ENCODE peak calls at places on chromosomes 6 and 20, in nine cellular contexts. I is fibroblast of pulmonary artery, N is AG10803, W is tibial artery, B is heart left ventricle, J is astrocyte of the cerebellum, K is suprapubic skin, E is adrenal gland, D is GM12864. T is an unnamed sample.

GRCh38 chr20:58695895-58696375 is 3.3 kb downstream of the NPEPL1 start:
- DNase-seq in D (no peak), K (no peak), I (no peak), E (peak), N (no peak), B (no peak), J (no peak), W (peak), T (no peak)

GRCh38 chr6:138211048-138211581 is 7.2 kb downstream of the PBOV1 start:
- DNase-seq in J (no peak), W (no peak), I (no peak), K (no peak), D (no peak), E (no peak), B (no peak), N (no peak), T (no peak)

GRCh38 chr6:136826216-136826615 is 3.8 kb downstream of the PEX7 start:
- DNase-seq in I (no peak), K (no peak), W (no peak), J (no peak), D (no peak), B (peak), E (no peak), N (no peak), T (no peak)

GRCh38 chr20:8527998-8528397 is 395.9 kb downstream of the PLCB1 start:
- DNase-seq in D (no peak), W (no peak), I (peak), N (peak), E (no peak), K (no peak), J (peak), B (no peak), T (no peak)

GRCh38 chr6:135291288-135292116 is 110.4 kb downstream of the MYB start:
- DNase-seq in I (peak), B (no peak), N (peak), W (no peak), K (no peak), D (no peak), E (no peak), J (peak), T (no peak)

GRCh38 chr20:58889334-58890072 is 37.0 kb downstream of the GNAS start:
- DNase-seq in J (no peak), I (no peak), N (no peak), B (no peak), W (peak), K (no peak), E (no peak), D (no peak), T (no peak)

GRCh38 chr20:56223352-56223751 is 25.2 kb upstream of the MC3R start:
- DNase-seq in E (no peak), N (no peak), B (no peak), K (no peak), J (no peak), I (no peak), W (no peak), D (no peak), T (no peak)

GRCh38 chr6:73739097-73739496 is 43.1 kb downstream of the CD109 start:
- DNase-seq in W (no peak), B (no peak), K (no peak), I (peak), E (no peak), N (peak), D (no peak), J (peak), T (no peak)

GRCh38 chr6:34656378-34657036 is 40.1 kb downstream of the ILRUN start:
- DNase-seq in J (peak), K (no peak), B (no peak), W (no peak), N (peak), D (peak), E (no peak), I (peak), T (no peak)

GRCh38 chr6:34970962-34971361 is 81.9 kb downstream of the ANKS1A start:
- DNase-seq in I (peak), E (no peak), J (no peak), K (no peak), N (peak), B (no peak), D (no peak), W (no peak), T (no peak)

GRCh38 chr20:36646678-36647077 is 682 bp upstream of the SLA2 start:
- DNase-seq in D (no peak), E (no peak), I (no peak), N (no peak), J (no peak), K (no peak), B (no peak), W (no peak), T (no peak)

GRCh38 chr20:8647868-8648495 is 420.9 kb upstream of the PLCB4 start:
- DNase-seq in D (no peak), I (peak), K (no peak), B (peak), E (no peak), N (peak), W (no peak), J (no peak), T (no peak)

GRCh38 chr20:50118203-50118602 is 5.3 kb upstream of the UBE2V1 start:
- DNase-seq in I (no peak), B (no peak), W (no peak), D (no peak), J (no peak), N (no peak), E (no peak), K (no peak), T (no peak)

GRCh38 chr20:38017959-38018358 is 15.3 kb downstream of the TTI1 start:
- DNase-seq in E (no peak), K (no peak), I (no peak), J (no peak), B (no peak), W (no peak), N (no peak), D (no peak), T (no peak)

GRCh38 chr6:30793521-30794194 is 49.3 kb upstream of the IER3 start:
- DNase-seq in D (peak), K (no peak), E (no peak), J (no peak), W (no peak), B (no peak), N (peak), I (peak), T (no peak)

GRCh38 chr6:125957845-125958244 is 1.3 kb downstream of the HINT3 start:
- DNase-seq in W (no peak), K (no peak), B (no peak), N (peak), I (peak), D (no peak), J (no peak), E (no peak), T (no peak)

GRCh38 chr20:32067234-32067821 is 15.3 kb downstream of the HCK start:
- DNase-seq in W (no peak), E (no peak), B (no peak), I (peak), N (peak), J (peak), D (no peak), K (no peak), T (no peak)

GRCh38 chr20:50504231-50504823 is 5.9 kb upstream of the PTPN1 start:
- DNase-seq in E (no peak), D (no peak), B (no peak), K (no peak), W (no peak), N (no peak), J (no peak), I (peak), T (no peak)

GRCh38 chr20:34907616-34908469 is 31.4 kb downstream of the ACSS2 start:
- DNase-seq in I (peak), J (peak), E (peak), K (no peak), B (peak), W (no peak), D (no peak), N (peak), T (no peak)

GRCh38 chr20:35562541-35563110 is 20.7 kb downstream of the ERGIC3 start:
- DNase-seq in K (no peak), I (no peak), J (no peak), N (no peak), B (no peak), W (no peak), E (no peak), D (no peak), T (no peak)

GRCh38 chr6:151387581-151387980 is 3.8 kb downstream of the ZBTB2 start:
- DNase-seq in D (no peak), J (no peak), E (no peak), W (no peak), K (no peak), I (peak), N (peak), B (no peak), T (no peak)

GRCh38 chr20:35615667-35616464 is at the start of gene SPAG4:
- DNase-seq in W (peak), E (peak), J (peak), I (peak), N (no peak), K (peak), D (no peak), B (peak), T (peak)

GRCh38 chr6:15076565-15076964 is 169.3 kb upstream of the JARID2 start:
- DNase-seq in D (no peak), J (no peak), E (no peak), B (no peak), W (no peak), I (no peak), N (no peak), K (no peak), T (no peak)

GRCh38 chr20:54067606-54068174 is 2.7 kb downstream of the BCAS1 start:
- DNase-seq in E (no peak), W (no peak), N (peak), J (no peak), D (no peak), B (no peak), K (no peak), I (peak), T (peak)

GRCh38 chr6:19303381-19303780 is 533.8 kb upstream of the ID4 start:
- DNase-seq in B (no peak), J (peak), K (no peak), W (peak), I (no peak), D (no peak), E (no peak), N (peak), T (no peak)

GRCh38 chr6:108968325-108968724 is 120.1 kb downstream of the ARMC2 start:
- DNase-seq in W (no peak), J (no peak), N (no peak), D (no peak), B (no peak), E (no peak), I (no peak), K (no peak), T (no peak)

GRCh38 chr20:57200882-57201723 is 65.3 kb downstream of the BMP7 start:
- DNase-seq in B (no peak), W (no peak), D (no peak), I (no peak), N (no peak), J (no peak), E (no peak), K (no peak), T (no peak)

GRCh38 chr6:132464538-132465256 is 48.2 kb downstream of the STX7 start:
- DNase-seq in D (no peak), E (no peak), K (no peak), I (no peak), J (no peak), W (no peak), B (no peak), N (no peak), T (no peak)

GRCh38 chr20:50484271-50484976 is 25.8 kb upstream of the PTPN1 start:
- DNase-seq in W (no peak), K (no peak), E (no peak), N (no peak), I (no peak), B (no peak), D (no peak), J (no peak), T (no peak)

GRCh38 chr6:139335447-139336210 is 38.8 kb downstream of the CITED2 start:
- DNase-seq in I (no peak), J (no peak), N (no peak), W (no peak), D (no peak), E (no peak), B (no peak), K (no peak), T (no peak)

GRCh38 chr6:11685411-11686093 is 93.1 kb downstream of the ADTRP start:
- DNase-seq in J (peak), E (no peak), N (peak), K (no peak), D (no peak), I (peak), W (no peak), B (no peak), T (no peak)

GRCh38 chr6:137862419-137863125 is 4.5 kb upstream of the TNFAIP3 start:
- DNase-seq in E (no peak), D (no peak), J (no peak), I (no peak), K (no peak), B (no peak), W (no peak), N (no peak), T (no peak)

GRCh38 chr20:32070282-32070681 is 18.2 kb downstream of the HCK start:
- DNase-seq in I (no peak), D (no peak), N (no peak), J (no peak), W (no peak), E (no peak), K (no peak), B (no peak), T (no peak)

GRCh38 chr6:31107052-31107451 is 5.3 kb downstream of the C6orf15 start:
- DNase-seq in N (no peak), W (no peak), E (no peak), D (no peak), I (no peak), B (no peak), K (no peak), J (no peak), T (no peak)

GRCh38 chr20:46182271-46182670 is 64.2 kb downstream of the CD40 start:
- DNase-seq in I (no peak), B (no peak), D (no peak), J (no peak), E (no peak), W (no peak), N (no peak), K (no peak), T (no peak)

GRCh38 chr6:13013681-13014550 is 297.3 kb downstream of the PHACTR1 start:
- DNase-seq in I (peak), B (no peak), K (no peak), N (no peak), D (no peak), W (no peak), E (no peak), J (no peak), T (no peak)

GRCh38 chr6:13012977-13013680 is 296.6 kb downstream of the PHACTR1 start:
- DNase-seq in E (no peak), I (peak), N (no peak), W (peak), B (peak), D (no peak), J (no peak), K (no peak), T (peak)

GRCh38 chr6:13012271-13012670 is 295.7 kb downstream of the PHACTR1 start:
- DNase-seq in J (no peak), B (no peak), N (no peak), I (no peak), K (no peak), D (no peak), E (no peak), W (no peak), T (peak)

GRCh38 chr6:13014551-13015378 is 298.2 kb downstream of the PHACTR1 start:
- DNase-seq in D (no peak), J (no peak), N (no peak), B (peak), K (no peak), I (no peak), E (no peak), W (peak), T (peak)

GRCh38 chr6:13015379-13015681 is 298.8 kb downstream of the PHACTR1 start:
- DNase-seq in J (no peak), I (no peak), B (no peak), W (no peak), K (no peak), E (no peak), N (no peak), D (no peak), T (no peak)
- H3K4me3 ChIP-seq in J (no peak), I (no peak), B (peak), W (peak), K (peak), E (no peak), N (no peak), D (no peak), T (peak)

GRCh38 chr6:7188492-7188891 is 80.7 kb downstream of the RREB1 start:
- DNase-seq in K (no peak), W (no peak), I (no peak), N (no peak), D (peak), J (no peak), E (no peak), B (no peak), T (no peak)
- H3K4me3 ChIP-seq in K (no peak), W (no peak), I (no peak), N (no peak), D (no peak), J (no peak), E (no peak), B (no peak), T (no peak)

GRCh38 chr6:141326925-141327324 is 805.8 kb upstream of the GJE1 start:
- DNase-seq in D (no peak), E (no peak), I (no peak), N (no peak), K (no peak), W (no peak), J (no peak), B (no peak), T (no peak)

GRCh38 chr6:141321486-141322347 is 811.0 kb upstream of the GJE1 start:
- DNase-seq in K (no peak), J (no peak), D (no peak), N (peak), B (no peak), E (no peak), I (peak), W (no peak), T (no peak)

GRCh38 chr6:141326426-141326825 is 806.3 kb upstream of the GJE1 start:
- DNase-seq in B (no peak), J (peak), W (no peak), I (peak), N (peak), K (no peak), E (no peak), D (peak), T (no peak)
- H3K4me3 ChIP-seq in B (peak), J (no peak), W (peak), I (peak), N (peak), K (peak), E (no peak), D (no peak), T (no peak)

DNA sequence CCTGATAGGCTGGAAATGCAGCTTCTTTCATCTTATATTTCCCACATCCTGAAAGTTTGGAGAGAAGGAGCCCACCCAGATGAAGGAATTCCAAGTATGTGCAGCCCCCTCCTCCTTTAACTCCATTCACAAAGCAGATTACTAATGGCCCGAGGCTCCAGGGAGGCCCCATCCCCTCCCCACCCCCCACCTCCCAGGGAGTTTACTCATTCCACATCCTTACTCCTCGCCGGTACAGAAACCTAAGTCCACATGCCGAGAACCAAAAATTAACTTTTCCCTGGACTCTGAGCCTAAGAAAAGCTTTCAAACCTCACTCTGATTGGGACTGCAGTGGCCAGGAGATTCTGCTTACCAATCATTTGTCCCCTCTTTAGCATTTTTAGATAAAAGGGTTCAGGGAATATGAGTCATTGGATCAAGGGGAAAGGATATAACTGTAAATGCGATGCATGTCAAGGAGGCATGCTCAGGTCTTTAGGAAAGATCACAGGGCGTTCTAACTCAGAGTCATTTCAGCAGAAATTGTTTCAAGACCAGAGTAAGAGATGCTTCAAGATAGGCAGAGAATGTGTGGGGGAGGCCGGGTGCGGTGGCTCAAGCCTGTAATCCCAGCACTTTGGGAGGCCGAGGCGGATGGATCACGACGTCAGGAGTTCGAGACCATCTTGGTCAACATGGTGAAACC is 31.9 kb upstream of the PIM1 start:
- DNase-seq in N (no peak), W (no peak), K (no peak), J (peak), D (no peak), B (no peak), E (no peak), I (peak), T (no peak)
- H3K4me3 ChIP-seq in N (peak), W (no peak), K (no peak), J (peak), D (no peak), B (no peak), E (no peak), I (peak), T (no peak)

GRCh38 chr6:28738396-28738765 is 185.4 kb downstream of the TRIM27 start:
- DNase-seq in K (no peak), W (no peak), E (no peak), I (no peak), N (no peak), B (no peak), D (no peak), J (no peak), T (no peak)
- H3K4me3 ChIP-seq in K (no peak), W (no peak), E (no peak), I (no peak), N (no peak), B (no peak), D (no peak), J (no peak), T (no peak)

GRCh38 chr6:152700427-152700826 is 2.7 kb downstream of the MYCT1 start:
- DNase-seq in K (no peak), J (no peak), D (no peak), B (no peak), E (no peak), N (no peak), I (peak), W (no peak), T (no peak)

GRCh38 chr6:152701081-152701862 is 3.6 kb downstream of the MYCT1 start:
- DNase-seq in D (no peak), K (no peak), W (no peak), I (peak), E (no peak), J (no peak), B (no peak), N (peak), T (no peak)

GRCh38 chr6:152697634-152698033 is at the start of gene MYCT1:
- DNase-seq in D (no peak), E (no peak), K (no peak), J (no peak), B (peak), W (no peak), I (peak), N (no peak), T (no peak)

GRCh38 chr6:152696543-152696942 is 1.2 kb upstream of the MYCT1 start:
- DNase-seq in W (no peak), E (no peak), J (peak), K (no peak), I (peak), D (no peak), B (no peak), N (peak), T (no peak)

DNA sequence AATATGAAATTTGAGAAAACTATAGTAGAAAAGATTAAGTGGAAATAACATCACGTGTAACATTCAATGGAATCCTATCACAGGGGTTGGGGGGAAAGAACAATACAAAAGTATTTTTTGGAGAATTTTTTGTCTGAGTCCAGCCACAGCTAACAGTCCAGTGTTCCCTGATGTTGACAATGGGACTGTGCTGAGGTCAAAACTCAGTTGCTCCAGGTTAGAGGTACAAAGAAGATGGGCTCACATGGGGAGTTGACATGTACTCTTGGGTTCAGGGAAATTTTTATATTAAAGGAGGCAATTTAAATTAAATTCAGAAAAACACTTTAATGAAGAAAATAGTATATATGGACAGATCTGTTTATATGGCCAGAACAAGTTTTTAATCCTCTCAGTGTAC is 995 bp downstream of the MYCT1 start:
- DNase-seq in N (no peak), J (no peak), E (no peak), I (peak), B (no peak), W (no peak), D (no peak), K (no peak), T (no peak)
- H3K4me3 ChIP-seq in N (no peak), J (no peak), E (no peak), I (peak), B (peak), W (peak), D (no peak), K (peak), T (no peak)

T was measured in pancreas.